ENCODE peak calls at places on chromosomes 2 and 18, in four cellular contexts. N is stomach, L is suprapubic skin, Y is lower lobe of right lung. B is an unnamed sample.
A peak's percentile ranks its signal among the peaks of the same experiment; 100 is the strongest.

GRCh38 chr18:23146861-23147469 is 11.7 kb downstream of the CABLES1 start:
- DNase-seq in N (no peak), L (no peak), Y (no peak), B (no peak)

GRCh38 chr2:9657083-9657482 is 26.3 kb upstream of the YWHAQ start:
- DNase-seq in N (no peak), L (no peak), Y (no peak), B (no peak)

GRCh38 chr2:150063432-150063889 is 424.0 kb downstream of the RND3 start:
- DNase-seq in N (no peak), L (no peak), Y (no peak), B (no peak)

GRCh38 chr2:43008388-43008787 is 216.0 kb upstream of the HAAO start:
- DNase-seq in N (no peak), L (peak; percentile 50), Y (no peak), B (peak; percentile 8)

GRCh38 chr2:165634855-165635254 is 159.2 kb downstream of the GALNT3 start:
- DNase-seq in N (peak; percentile 45), L (no peak), Y (no peak), B (no peak)

GRCh38 chr2:152176113-152176714 is 651 bp upstream of the STAM2 start:
- DNase-seq in N (no peak), L (no peak), Y (no peak), B (no peak)

GRCh38 chr18:4748975-4749374 is 293.9 kb upstream of the DLGAP1 start:
- DNase-seq in N (no peak), L (no peak), Y (no peak), B (no peak)

GRCh38 chr2:39243469-39244123 is at the start of gene CDKL4:
- DNase-seq in N (no peak), L (no peak), Y (peak; percentile 60), B (peak; percentile 81)

GRCh38 chr2:71256421-71256820 is 29.5 kb upstream of the PAIP2B start:
- DNase-seq in N (no peak), L (no peak), Y (no peak), B (no peak)

GRCh38 chr18:31880186-31880898 is 62.6 kb downstream of the TRAPPC8 start:
- DNase-seq in N (no peak), L (no peak), Y (no peak), B (no peak)

GRCh38 chr2:136242100-136242499 is 124.2 kb upstream of the CXCR4 start:
- DNase-seq in N (no peak), L (no peak), Y (no peak), B (no peak)

GRCh38 chr18:23977709-23978483 is 36.7 kb upstream of the TTC39C start:
- DNase-seq in N (no peak), L (no peak), Y (no peak), B (no peak)

DNA sequence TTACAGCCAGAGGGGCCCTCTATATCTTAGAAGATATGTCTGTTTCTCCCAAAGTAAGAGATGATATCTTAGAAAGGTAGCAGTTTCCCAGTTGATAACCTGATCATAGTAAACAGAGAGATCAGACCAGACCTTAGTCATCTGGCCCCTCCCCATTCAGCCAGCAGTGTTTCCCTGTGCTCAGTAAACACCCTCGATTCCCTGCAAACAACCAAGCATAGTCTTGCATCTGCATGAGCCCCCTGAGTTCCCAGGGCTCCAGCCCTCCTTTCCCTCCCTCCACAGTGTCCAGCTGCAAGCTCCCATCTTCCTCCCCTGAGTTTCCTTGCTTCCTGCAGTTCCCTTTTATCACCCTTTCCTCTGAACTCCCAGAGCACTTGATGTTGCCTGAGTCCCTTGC is 20.3 kb downstream of the NRP2 start:
- DNase-seq in N (no peak), L (no peak), Y (no peak), B (no peak)
- H3K4me1 ChIP-seq in N (peaks cover 56% of the 10 kb centered on the region), L (peaks cover 18% of the 10 kb centered on the region), Y (peaks cover 74% of the 10 kb centered on the region), B (peaks cover 29% of the 10 kb centered on the region)

DNA sequence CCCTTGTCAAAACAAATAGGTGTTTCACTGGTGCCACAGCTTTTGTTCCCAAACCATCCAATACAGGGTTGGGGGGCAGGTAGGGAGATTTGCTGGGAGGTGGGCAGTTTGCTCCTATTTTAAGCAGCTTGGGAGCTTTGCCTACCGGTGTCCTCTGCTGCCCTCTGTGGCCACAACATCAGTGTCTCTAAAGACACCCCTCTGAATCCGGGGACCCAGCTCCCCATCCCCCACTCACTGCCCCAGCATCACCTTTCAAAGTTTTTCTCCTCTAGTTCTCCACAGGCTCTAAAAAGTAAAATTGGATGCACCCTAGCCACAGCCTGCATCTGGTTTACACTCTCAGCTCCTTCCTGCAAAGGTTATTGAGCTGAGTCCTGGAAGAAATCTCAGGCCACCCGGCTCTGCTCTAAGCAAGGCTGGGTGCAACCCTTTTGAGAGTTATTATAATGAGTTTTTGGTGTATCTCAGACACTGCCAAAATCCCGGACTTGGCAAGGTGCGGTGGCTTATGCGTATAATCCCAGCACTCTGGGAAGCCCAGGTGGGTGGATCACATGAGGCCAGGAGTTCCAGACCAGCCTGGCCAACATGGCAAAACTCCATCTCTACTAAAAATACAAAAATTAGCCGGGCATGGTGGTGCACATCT is 2.9 kb upstream of the EPAS1 start:
- DNase-seq in N (no peak), L (no peak), Y (no peak), B (no peak)
- TF ChIP-seq CTCF in N (peak; percentile 18), L (no peak), Y (peak; percentile 46), B (no peak)

GRCh38 chr2:7070483-7070882 is 153.3 kb downstream of the RNF144A start:
- DNase-seq in N (no peak), L (no peak), Y (no peak), B (no peak)
- H3K27ac ChIP-seq in N (no peak overlapping the region), L (no peak overlapping the region), Y (no peak overlapping the region), B (no peak overlapping the region)

GRCh38 chr2:173922760-173923159 is 42.4 kb downstream of the SP3 start:
- DNase-seq in N (no peak), L (no peak), Y (no peak), B (no peak)

GRCh38 chr2:173926875-173927274 is 38.3 kb downstream of the SP3 start:
- DNase-seq in N (no peak), L (no peak), Y (no peak), B (no peak)

GRCh38 chr2:173924285-173924684 is 40.9 kb downstream of the SP3 start:
- DNase-seq in N (no peak), L (no peak), Y (no peak), B (no peak)

DNA sequence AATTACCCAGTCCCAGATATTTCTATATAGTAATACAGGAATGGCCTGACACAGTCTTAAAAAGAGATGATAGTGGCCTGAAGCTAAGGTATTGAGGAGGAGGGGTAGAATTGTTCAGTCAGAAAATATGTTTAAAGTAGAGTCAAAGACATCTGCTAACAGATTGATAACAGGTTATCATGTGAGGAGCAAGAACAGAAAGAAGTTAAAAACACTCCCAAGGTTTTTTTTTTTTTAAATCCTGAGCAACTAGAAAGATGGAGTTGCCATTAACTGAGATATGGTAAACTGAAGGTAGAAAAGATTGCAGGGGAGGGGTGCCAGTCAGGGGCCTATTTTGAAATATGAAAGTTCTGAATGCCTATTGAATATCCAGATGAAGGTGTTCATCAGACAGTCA is 43.1 kb downstream of the SP3 start:
- DNase-seq in N (no peak), L (no peak), Y (no peak), B (no peak)
- H3K4me1 ChIP-seq in N (peaks cover 9% of the 10 kb centered on the region), L (peaks cover 33% of the 10 kb centered on the region), Y (peaks cover 39% of the 10 kb centered on the region), B (peaks cover 84% of the 10 kb centered on the region)

GRCh38 chr2:74528600-74529356 is 728 bp downstream of the AUP1 start:
- DNase-seq in N (no peak), L (no peak), Y (no peak), B (no peak)
- TF ChIP-seq CTCF in N (no peak), L (no peak), Y (no peak), B (no peak)

GRCh38 chr2:33034784-33035183 is 88.0 kb downstream of the LTBP1 start:
- DNase-seq in N (no peak), L (no peak), Y (no peak), B (no peak)
- H3K27ac ChIP-seq in N (no peak overlapping the region), L (no peak overlapping the region), Y (no peak overlapping the region), B (no peak overlapping the region)